ENCODE peak calls at places on chromosome 5, in eight cellular contexts. Z is MCF 10A; T is endothelial cell; X is cardiac fibroblast; H is fibroblast of gingiva; L is ELR; U is body of pancreas; N is stimulated activated CD4-positive, alpha-beta T cell treated with anti-CD3 and anti-CD28 coated beads, Interleukin-1b, Interleukin-23, amount 100 ng/mL, for 4 hours. W is an unnamed sample.

GRCh38 chr5:124655943-124656459 is 90.4 kb downstream of the ZNF608 start:
- DNase-seq in H (peak), Z (peak), L (peak), U (peak), T (no peak), N (no peak), X (peak), W (peak)

GRCh38 chr5:83711982-83712601 is 8.6 kb downstream of the HAPLN1 start:
- DNase-seq in N (no peak), H (peak), L (peak), U (peak), T (peak), Z (peak), X (peak), W (peak)

GRCh38 chr5:156367602-156368001 is 40.6 kb downstream of the SGCD start:
- DNase-seq in X (peak), N (no peak), U (peak), T (no peak), H (peak), Z (peak), L (no peak), W (peak)

GRCh38 chr5:19547640-19548039 is 440.4 kb downstream of the CDH18 start:
- DNase-seq in L (peak), Z (peak), U (no peak), X (peak), N (no peak), T (no peak), H (peak), W (no peak)

GRCh38 chr5:153050496-153051179 is 439.8 kb upstream of the GRIA1 start:
- DNase-seq in U (no peak), X (no peak), Z (no peak), T (no peak), N (no peak), H (no peak), L (no peak), W (no peak)

GRCh38 chr5:152259702-152260101 is 145.4 kb downstream of the NMUR2 start:
- DNase-seq in Z (no peak), T (no peak), H (no peak), U (no peak), N (no peak), X (no peak), L (no peak), W (peak)

GRCh38 chr5:109898547-109899544 is 209.1 kb downstream of the MAN2A1 start:
- DNase-seq in U (no peak), Z (no peak), X (no peak), N (no peak), L (no peak), T (no peak), H (no peak), W (no peak)

GRCh38 chr5:76271836-76272235 is 131.2 kb upstream of the IQGAP2 start:
- DNase-seq in H (no peak), T (no peak), L (no peak), U (no peak), N (no peak), X (no peak), Z (no peak), W (no peak)

GRCh38 chr5:156149203-156149602 is 177.8 kb upstream of the SGCD start:
- DNase-seq in N (no peak), L (no peak), H (no peak), T (no peak), Z (no peak), U (no peak), X (no peak), W (no peak)

GRCh38 chr5:159310492-159310891 is 19.8 kb downstream of the IL12B start:
- DNase-seq in N (peak), T (peak), L (no peak), Z (peak), X (no peak), H (no peak), U (peak), W (no peak)

GRCh38 chr5:169268019-169268418 is 32.9 kb downstream of the SLIT3 start:
- DNase-seq in N (no peak), U (no peak), L (no peak), T (no peak), X (no peak), H (peak), Z (no peak), W (no peak)

GRCh38 chr5:150181766-150182545 is 7.9 kb upstream of the SLC6A7 start:
- DNase-seq in X (no peak), T (no peak), U (no peak), L (peak), H (no peak), Z (no peak), N (no peak), W (no peak)

GRCh38 chr5:14665110-14665822 is 748 bp downstream of the OTULIN start:
- DNase-seq in U (peak), H (peak), T (peak), L (peak), N (no peak), Z (peak), X (peak), W (peak)

GRCh38 chr5:50300878-50301277 is 140.2 kb downstream of the EMB start:
- DNase-seq in X (no peak), L (no peak), N (no peak), Z (no peak), T (no peak), U (no peak), H (no peak), W (no peak)

GRCh38 chr5:36035696-36036095 is 31.0 kb downstream of the UGT3A2 start:
- DNase-seq in N (no peak), H (no peak), L (no peak), X (no peak), U (no peak), T (no peak), Z (no peak), W (no peak)

GRCh38 chr5:124649548-124650501 is 96.6 kb downstream of the ZNF608 start:
- DNase-seq in Z (peak), T (no peak), L (peak), U (peak), H (peak), N (peak), X (peak), W (no peak)

GRCh38 chr5:65721050-65721774 is 697 bp downstream of the SGTB start:
- DNase-seq in T (peak), L (peak), H (peak), N (no peak), X (peak), U (peak), Z (peak), W (peak)

GRCh38 chr5:143492783-143493182 is 89.3 kb upstream of the NR3C1 start:
- DNase-seq in H (no peak), Z (no peak), L (no peak), X (no peak), T (no peak), U (no peak), N (no peak), W (no peak)